ENCODE peak calls at places on chromosomes 2 and 18, in four cellular contexts. Y is mammary epithelial cell, K is endodermal cell, M is Peyer's patch. O is an unnamed sample. For H3K27me3 and H3K4me1, the result is how much of the 10 kb centered on the place peaks cover.

GRCh38 chr2:68318686-68319396 is 908 bp downstream of the CNRIP1 start:
- DNase-seq in Y (peak), K (no peak), M (no peak), O (no peak)

GRCh38 chr2:197309369-197310231 is 980 bp downstream of the ANKRD44 start:
- DNase-seq in Y (no peak), K (peak), M (peak), O (no peak)

GRCh38 chr2:130390460-130391057 is 34.7 kb downstream of the PTPN18 start:
- DNase-seq in Y (no peak), K (peak), M (peak), O (no peak)

GRCh38 chr2:144183744-144184143 is 336.2 kb downstream of the ZEB2 start:
- DNase-seq in Y (no peak), K (no peak), M (peak), O (no peak)

GRCh38 chr2:26088038-26088643 is 54.3 kb downstream of the RAB10 start:
- DNase-seq in Y (no peak), K (no peak), M (no peak), O (no peak)

GRCh38 chr2:223306371-223306770 is 254.4 kb downstream of the KCNE4 start:
- DNase-seq in Y (no peak), K (peak), M (no peak), O (no peak)

GRCh38 chr2:109736177-109736827 is 57.8 kb upstream of the RGPD5 start:
- DNase-seq in Y (peak), K (peak), M (no peak), O (peak)

GRCh38 chr2:236054125-236054524 is 114.1 kb downstream of the GBX2 start:
- DNase-seq in Y (peak), K (no peak), M (no peak), O (no peak)

GRCh38 chr2:218516614-218517013 is 51.5 kb downstream of the USP37 start:
- DNase-seq in Y (no peak), K (no peak), M (no peak), O (no peak)

GRCh38 chr2:205657579-205657978 is 24.7 kb upstream of the NRP2 start:
- DNase-seq in Y (no peak), K (no peak), M (no peak), O (no peak)

GRCh38 chr2:96423866-96424265 is 81.3 kb downstream of the NEURL3 start:
- DNase-seq in Y (no peak), K (no peak), M (no peak), O (no peak)

GRCh38 chr2:193895226-193895625 is 1700.5 kb upstream of the TMEFF2 start:
- DNase-seq in Y (no peak), K (no peak), M (no peak), O (peak)

GRCh38 chr2:198483046-198483445 is 678.7 kb downstream of the PLCL1 start:
- DNase-seq in Y (no peak), K (no peak), M (no peak), O (peak)

GRCh38 chr2:138536302-138536701 is 34.7 kb downstream of the SPOPL start:
- DNase-seq in Y (peak), K (no peak), M (no peak), O (peak)

GRCh38 chr2:25276569-25277465 is 64.9 kb downstream of the DNMT3A start:
- DNase-seq in Y (no peak), K (peak), M (peak), O (no peak)

GRCh38 chr2:1854747-1855146 is 110.4 kb upstream of the PXDN start:
- DNase-seq in Y (peak), K (peak), M (no peak), O (no peak)

GRCh38 chr2:65746919-65747678 is 314.7 kb upstream of the SPRED2 start:
- DNase-seq in Y (no peak), K (peak), M (no peak), O (no peak)

GRCh38 chr2:85106489-85107180 is 26.6 kb upstream of the TCF7L1 start:
- DNase-seq in Y (peak), K (no peak), M (no peak), O (peak)

GRCh38 chr2:48713647-48714046 is 41.9 kb downstream of the LHCGR start:
- DNase-seq in Y (no peak), K (no peak), M (no peak), O (no peak)

GRCh38 chr2:144372484-144373195 is 147.3 kb downstream of the ZEB2 start:
- DNase-seq in Y (no peak), K (no peak), M (no peak), O (no peak)

GRCh38 chr18:3790702-3791101 is 340.7 kb downstream of the TGIF1 start:
- DNase-seq in Y (no peak), K (no peak), M (no peak), O (no peak)

GRCh38 chr2:185857676-185858075 is 119.1 kb downstream of the FSIP2 start:
- DNase-seq in Y (peak), K (no peak), M (no peak), O (peak)

GRCh38 chr2:219701847-219702634 is 74.6 kb downstream of the SLC4A3 start:
- DNase-seq in Y (no peak), K (peak), M (no peak), O (no peak)

GRCh38 chr2:188495990-188496431 is 204.3 kb downstream of the GULP1 start:
- DNase-seq in Y (peak), K (no peak), M (no peak), O (no peak)

GRCh38 chr18:22033085-22033484 is 136.3 kb upstream of the GATA6 start:
- DNase-seq in Y (no peak), K (peak), M (no peak), O (no peak)

GRCh38 chr2:20042531-20042930 is 8.9 kb downstream of the LAPTM4A start:
- DNase-seq in Y (no peak), K (no peak), M (no peak), O (no peak)

GRCh38 chr2:10634495-10634894 is 55.3 kb downstream of the NOL10 start:
- DNase-seq in Y (no peak), K (no peak), M (no peak), O (no peak)
- H3K27ac ChIP-seq in Y (no peak), K (no peak), M (peak), O (no peak)

GRCh38 chr18:11747731-11748130 is 58.7 kb downstream of the GNAL start:
- DNase-seq in Y (no peak), K (no peak), M (no peak), O (no peak)
- H3K27me3 ChIP-seq in Y (under half), K (under half), M (under half), O (half or more)

GRCh38 chr2:237505188-237505939 is 18.3 kb downstream of the MLPH start:
- DNase-seq in Y (no peak), K (no peak), M (no peak), O (no peak)

GRCh38 chr2:237500681-237501424 is 13.8 kb downstream of the MLPH start:
- DNase-seq in Y (peak), K (no peak), M (no peak), O (no peak)

GRCh38 chr2:237498341-237498740 is 11.3 kb downstream of the MLPH start:
- DNase-seq in Y (no peak), K (no peak), M (no peak), O (no peak)

GRCh38 chr2:237497820-237498128 is 10.7 kb downstream of the MLPH start:
- DNase-seq in Y (no peak), K (no peak), M (no peak), O (no peak)

GRCh38 chr2:237501892-237502513 is 15.0 kb downstream of the MLPH start:
- DNase-seq in Y (no peak), K (no peak), M (no peak), O (no peak)
- H3K4me1 ChIP-seq in Y (under half), K (under half), M (under half), O (under half)

GRCh38 chr2:28568533-28568932 is 72.7 kb downstream of the PLB1 start:
- DNase-seq in Y (no peak), K (no peak), M (no peak), O (no peak)
- H3K27ac ChIP-seq in Y (no peak), K (no peak), M (no peak), O (no peak)

GRCh38 chr2:60486067-60486466 is 67.4 kb downstream of the BCL11A start:
- DNase-seq in Y (no peak), K (peak), M (no peak), O (no peak)

GRCh38 chr2:60485550-60485949 is 67.9 kb downstream of the BCL11A start:
- DNase-seq in Y (no peak), K (no peak), M (no peak), O (no peak)

GRCh38 chr2:60484080-60484737 is 69.2 kb downstream of the BCL11A start:
- DNase-seq in Y (no peak), K (peak), M (peak), O (no peak)

GRCh38 chr2:60483400-60483799 is 70.1 kb downstream of the BCL11A start:
- DNase-seq in Y (no peak), K (peak), M (no peak), O (no peak)

DNA sequence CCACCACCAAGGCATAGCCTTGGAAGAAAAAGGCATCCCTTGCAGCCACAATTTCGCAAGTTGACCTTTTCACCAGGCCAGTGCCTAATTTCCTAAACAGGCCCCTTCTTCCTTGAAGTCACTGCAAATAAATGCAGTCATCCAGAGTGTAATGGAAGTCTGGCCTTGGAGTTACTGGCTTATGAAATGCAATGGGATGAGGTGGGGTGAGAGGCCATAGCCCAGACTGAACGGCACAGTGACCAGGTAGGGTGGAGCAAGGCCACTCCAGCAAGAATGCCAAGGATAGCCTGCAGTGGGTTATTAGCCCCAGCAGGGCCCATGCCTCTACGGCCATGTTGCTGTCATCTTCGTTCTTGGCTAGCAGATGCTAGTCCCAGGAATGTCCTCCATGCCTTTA is 68.4 kb downstream of the BCL11A start:
- DNase-seq in Y (no peak), K (peak), M (no peak), O (no peak)
- H3K27me3 ChIP-seq in Y (under half), K (under half), M (under half), O (under half)

DNA sequence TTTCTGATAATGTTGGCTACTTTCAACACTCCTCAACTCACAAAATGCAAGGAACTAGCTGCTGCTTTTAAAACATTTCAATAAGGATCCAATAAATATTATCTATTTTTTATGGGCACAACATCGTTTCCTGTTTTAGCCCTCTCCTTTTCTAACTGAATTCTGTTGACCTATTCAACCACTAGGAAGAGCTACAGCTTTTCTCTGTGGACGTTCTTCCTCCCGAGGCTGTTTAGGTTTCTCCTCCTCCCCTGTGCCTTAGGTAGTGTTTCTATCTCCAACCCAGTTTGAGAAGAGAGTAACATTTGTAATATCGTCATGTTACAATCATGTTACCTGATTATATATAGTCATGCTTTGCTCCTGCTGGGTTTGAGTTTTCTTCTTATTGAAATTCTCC is 91.3 kb upstream of the ITGB6 start:
- DNase-seq in Y (no peak), K (no peak), M (no peak), O (no peak)
- H3K4me1 ChIP-seq in Y (under half), K (under half), M (under half), O (under half)